ENCODE peak calls at places on chromosomes 1 and 21, in eight cellular contexts. R, H, T, B, E, Z, M and K are unnamed samples.

GRCh38 chr1:44326066-44326701 is 28.9 kb downstream of the ERI3 start:
- DNase-seq in R (peak), H (no peak), T (no peak), B (no peak), E (no peak), Z (no peak), M (no peak), K (no peak)

GRCh38 chr1:109239580-109240068 is 9.7 kb upstream of the CELSR2 start:
- DNase-seq in R (peak), H (peak), T (peak), B (peak), E (no peak), Z (no peak), M (peak), K (no peak)

GRCh38 chr1:43849670-43850069 is 83.9 kb upstream of the ARTN start:
- DNase-seq in R (no peak), H (no peak), T (no peak), B (no peak), E (no peak), Z (no peak), M (no peak), K (no peak)

GRCh38 chr1:194366705-194367104 is 1180.3 kb upstream of the B3GALT2 start:
- DNase-seq in R (no peak), H (no peak), T (peak), B (no peak), E (no peak), Z (no peak), M (no peak), K (no peak)

GRCh38 chr21:37863842-37864241 is 52.4 kb downstream of the KCNJ6 start:
- DNase-seq in R (peak), H (peak), T (peak), B (no peak), E (no peak), Z (no peak), M (no peak), K (no peak)

GRCh38 chr1:166079276-166079675 is 87.5 kb downstream of the FAM78B start:
- DNase-seq in R (no peak), H (no peak), T (no peak), B (no peak), E (no peak), Z (no peak), M (no peak), K (no peak)

GRCh38 chr21:42925114-42925907 is at the start of gene ERVH48-1:
- DNase-seq in R (peak), H (peak), T (peak), B (peak), E (no peak), Z (no peak), M (no peak), K (no peak)

GRCh38 chr1:56577859-56578663 is 1.3 kb downstream of the PLPP3 start:
- DNase-seq in R (peak), H (peak), T (peak), B (peak), E (no peak), Z (no peak), M (peak), K (peak)

GRCh38 chr1:24150228-24151174 is 7.6 kb upstream of the IL22RA1 start:
- DNase-seq in R (peak), H (peak), T (peak), B (peak), E (peak), Z (peak), M (peak), K (peak)

GRCh38 chr1:159122005-159122621 is 45.5 kb upstream of the AIM2 start:
- DNase-seq in R (peak), H (no peak), T (peak), B (no peak), E (no peak), Z (no peak), M (no peak), K (no peak)

GRCh38 chr1:44832068-44832700 is 10.9 kb downstream of the PTCH2 start:
- DNase-seq in R (no peak), H (no peak), T (no peak), B (peak), E (no peak), Z (no peak), M (no peak), K (no peak)

GRCh38 chr1:186210258-186210657 is 164.8 kb downstream of the TPR start:
- DNase-seq in R (no peak), H (no peak), T (no peak), B (no peak), E (no peak), Z (no peak), M (no peak), K (no peak)

GRCh38 chr1:174953657-174954435 is 45.9 kb upstream of the CACYBP start:
- DNase-seq in R (no peak), H (peak), T (no peak), B (peak), E (no peak), Z (no peak), M (peak), K (no peak)

GRCh38 chr21:31614705-31615104 is 44.8 kb upstream of the SOD1 start:
- DNase-seq in R (no peak), H (no peak), T (no peak), B (no peak), E (no peak), Z (no peak), M (no peak), K (no peak)

GRCh38 chr1:248821101-248821500 is 4.6 kb downstream of the SH3BP5L start:
- DNase-seq in R (peak), H (no peak), T (peak), B (no peak), E (peak), Z (no peak), M (no peak), K (no peak)

GRCh38 chr1:30294508-30294907 is 428.9 kb downstream of the MATN1 start:
- DNase-seq in R (no peak), H (no peak), T (no peak), B (no peak), E (no peak), Z (no peak), M (no peak), K (peak)

GRCh38 chr1:112538883-112539282 is 30.1 kb downstream of the WNT2B start:
- DNase-seq in R (no peak), H (no peak), T (no peak), B (no peak), E (no peak), Z (no peak), M (no peak), K (no peak)

GRCh38 chr1:27120849-27121248 is 34.1 kb downstream of the SLC9A1 start:
- DNase-seq in R (no peak), H (no peak), T (no peak), B (no peak), E (no peak), Z (no peak), M (no peak), K (no peak)

GRCh38 chr1:223231011-223231572 is 88.0 kb upstream of the TLR5 start:
- DNase-seq in R (no peak), H (no peak), T (no peak), B (no peak), E (no peak), Z (no peak), M (no peak), K (no peak)

GRCh38 chr1:21631944-21632887 is 36.9 kb downstream of the RAP1GAP start:
- DNase-seq in R (no peak), H (peak), T (no peak), B (no peak), E (no peak), Z (no peak), M (no peak), K (peak)

GRCh38 chr1:147171399-147172167 is 687 bp downstream of the PRKAB2 start:
- DNase-seq in R (no peak), H (peak), T (no peak), B (peak), E (no peak), Z (no peak), M (peak), K (no peak)

GRCh38 chr1:168689726-168690602 is 39.0 kb downstream of the DPT start:
- DNase-seq in R (peak), H (peak), T (no peak), B (no peak), E (no peak), Z (no peak), M (no peak), K (no peak)

GRCh38 chr21:26572668-26573381 is at the start of gene CYYR1:
- DNase-seq in R (no peak), H (peak), T (no peak), B (peak), E (no peak), Z (no peak), M (peak), K (no peak)

GRCh38 chr1:150282558-150282958 is 204 bp downstream of the CIART start:
- DNase-seq in R (no peak), H (no peak), T (peak), B (no peak), E (no peak), Z (peak), M (no peak), K (no peak)
- H3K4me3 ChIP-seq in R (peak), H (peak), T (peak), B (peak), E (peak), Z (peak), M (peak), K (peak)

GRCh38 chr21:45539796-45540600 is 2.2 kb downstream of the SLC19A1 start:
- DNase-seq in R (no peak), H (no peak), T (no peak), B (no peak), E (peak), Z (peak), M (no peak), K (peak)
- H3K4me3 ChIP-seq in R (no peak), H (no peak), T (no peak), B (no peak), E (no peak), Z (no peak), M (no peak), K (no peak)

DNA sequence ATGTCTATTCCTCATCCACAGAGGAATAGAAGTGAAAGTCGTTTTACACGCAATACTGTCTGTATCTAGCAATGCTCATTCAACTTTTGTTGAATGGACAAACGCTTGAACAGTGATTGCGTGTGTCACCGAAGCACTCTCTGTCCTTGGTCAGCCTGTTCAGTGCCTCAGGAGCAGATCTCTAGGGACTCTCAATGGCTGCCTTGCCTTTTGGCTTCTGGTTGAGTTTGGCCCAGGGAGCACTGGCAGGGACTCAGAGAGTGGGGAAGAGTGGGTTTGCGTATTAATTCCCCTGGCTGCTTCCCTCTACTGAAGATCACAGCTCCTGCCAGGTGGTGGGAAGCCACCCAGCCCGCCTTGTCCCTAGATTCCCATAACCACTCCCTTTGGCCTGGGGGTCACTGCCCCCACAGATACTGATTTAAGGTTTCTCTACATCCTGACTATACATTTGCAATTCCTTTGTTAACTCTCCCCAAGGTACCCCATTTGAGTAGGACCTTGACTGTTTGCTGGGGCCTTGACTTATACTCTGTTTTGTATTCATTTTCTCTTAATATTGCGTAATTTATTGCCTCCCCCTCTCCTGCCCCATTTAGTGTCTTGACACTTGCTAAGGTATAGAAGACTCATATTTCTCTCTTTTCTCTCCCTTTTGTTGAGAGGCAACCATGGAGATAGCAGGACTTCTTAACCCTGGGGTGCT is 61.7 kb upstream of the USP24 start:
- DNase-seq in R (no peak), H (no peak), T (no peak), B (no peak), E (no peak), Z (peak), M (no peak), K (no peak)
- H3K4me3 ChIP-seq in R (no peak), H (no peak), T (no peak), B (no peak), E (no peak), Z (no peak), M (no peak), K (no peak)

GRCh38 chr21:35204850-35205564 is 155.9 kb upstream of the RUNX1 start:
- DNase-seq in R (peak), H (peak), T (peak), B (peak), E (no peak), Z (peak), M (no peak), K (peak)
- H3K4me3 ChIP-seq in R (no peak), H (no peak), T (peak), B (no peak), E (peak), Z (peak), M (no peak), K (peak)

GRCh38 chr1:64059556-64059955 is 143.9 kb upstream of the UBE2U start:
- DNase-seq in R (no peak), H (no peak), T (no peak), B (no peak), E (no peak), Z (no peak), M (no peak), K (no peak)

GRCh38 chr1:64061430-64062104 is 141.9 kb upstream of the UBE2U start:
- DNase-seq in R (no peak), H (no peak), T (no peak), B (peak), E (no peak), Z (no peak), M (no peak), K (no peak)

GRCh38 chr1:64062941-64063581 is 140.4 kb upstream of the UBE2U start:
- DNase-seq in R (peak), H (no peak), T (peak), B (no peak), E (no peak), Z (no peak), M (no peak), K (no peak)

GRCh38 chr1:64062529-64062928 is 140.9 kb upstream of the UBE2U start:
- DNase-seq in R (no peak), H (no peak), T (no peak), B (no peak), E (no peak), Z (no peak), M (no peak), K (no peak)

GRCh38 chr1:64060611-64061302 is 142.7 kb upstream of the UBE2U start:
- DNase-seq in R (peak), H (no peak), T (no peak), B (no peak), E (no peak), Z (no peak), M (no peak), K (no peak)
- H3K4me3 ChIP-seq in R (no peak), H (no peak), T (no peak), B (no peak), E (no peak), Z (no peak), M (no peak), K (no peak)

GRCh38 chr1:246925997-246926626 is 5.6 kb downstream of the AHCTF1 start:
- DNase-seq in R (no peak), H (no peak), T (no peak), B (no peak), E (no peak), Z (no peak), M (no peak), K (no peak)

GRCh38 chr1:246919902-246920301 is 11.8 kb downstream of the AHCTF1 start:
- DNase-seq in R (no peak), H (no peak), T (no peak), B (no peak), E (no peak), Z (no peak), M (no peak), K (no peak)

GRCh38 chr1:246923900-246924299 is 7.8 kb downstream of the AHCTF1 start:
- DNase-seq in R (no peak), H (no peak), T (no peak), B (no peak), E (no peak), Z (no peak), M (no peak), K (no peak)

GRCh38 chr1:246921481-246921880 is 10.3 kb downstream of the AHCTF1 start:
- DNase-seq in R (no peak), H (no peak), T (peak), B (no peak), E (no peak), Z (no peak), M (no peak), K (no peak)

GRCh38 chr1:246923482-246923881 is 8.3 kb downstream of the AHCTF1 start:
- DNase-seq in R (no peak), H (no peak), T (no peak), B (no peak), E (no peak), Z (no peak), M (no peak), K (no peak)
- H3K4me3 ChIP-seq in R (no peak), H (no peak), T (no peak), B (no peak), E (no peak), Z (no peak), M (no peak), K (no peak)

DNA sequence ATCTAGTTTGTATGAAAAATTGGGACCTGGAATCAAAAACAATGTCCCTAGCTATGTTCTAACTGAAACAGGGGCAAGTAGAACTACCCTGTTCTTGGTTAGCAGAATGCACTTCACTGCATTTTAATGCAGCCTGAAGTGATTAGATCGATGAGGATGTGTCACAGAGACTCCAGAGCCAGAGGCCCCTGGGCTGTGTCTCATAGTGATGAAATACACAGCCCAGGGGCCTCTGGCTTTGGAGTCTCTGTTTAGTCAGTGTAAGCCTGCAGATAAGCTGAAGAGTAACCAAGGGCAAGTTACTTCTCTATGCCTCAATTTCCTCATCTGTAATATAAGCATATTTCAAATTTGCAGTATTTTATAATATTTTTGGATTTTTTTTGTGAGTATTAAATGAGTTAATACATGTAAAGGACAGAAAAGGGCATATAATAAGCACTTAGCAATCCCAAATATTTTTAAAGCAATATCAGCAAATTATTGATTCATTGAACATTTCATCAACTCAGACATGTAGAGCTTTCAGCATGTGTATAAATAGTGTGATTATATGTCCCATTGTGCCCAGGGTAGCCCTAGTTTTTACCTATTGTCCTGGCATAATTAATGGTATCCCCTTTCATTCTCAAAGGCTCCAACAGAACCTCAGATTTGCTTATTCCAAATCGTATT is 23.5 kb upstream of the APOBEC4 start:
- DNase-seq in R (peak), H (peak), T (peak), B (no peak), E (no peak), Z (no peak), M (no peak), K (no peak)
- H3K4me3 ChIP-seq in R (no peak), H (no peak), T (no peak), B (no peak), E (no peak), Z (no peak), M (no peak), K (no peak)

GRCh38 chr1:3656450-3657095 is 4.3 kb downstream of the TP73 start:
- DNase-seq in R (no peak), H (no peak), T (no peak), B (no peak), E (no peak), Z (no peak), M (no peak), K (no peak)
- H3K4me3 ChIP-seq in R (no peak), H (no peak), T (no peak), B (no peak), E (no peak), Z (no peak), M (no peak), K (no peak)